ENCODE peak calls at places on chromosomes 5 and 9, in nine cellular contexts. R, Q, P, J, N, X, F, T and E are unnamed samples.

GRCh38 chr5:104412649-104413240 is 850.2 kb upstream of the NUDT12 start:
- DNase-seq in N (no peak), T (peak), F (peak), X (no peak), R (no peak), J (peak), P (no peak), Q (peak), E (peak)

GRCh38 chr9:74391816-74392215 is 105.3 kb upstream of the RORB start:
- DNase-seq in P (no peak), N (no peak), X (no peak), R (no peak), Q (no peak), J (no peak), T (no peak), F (no peak), E (no peak)

GRCh38 chr5:76522103-76522942 is 100.9 kb downstream of the F2RL2 start:
- DNase-seq in Q (no peak), P (no peak), N (no peak), R (no peak), T (no peak), J (no peak), F (no peak), X (no peak), E (no peak)

GRCh38 chr9:15606667-15607472 is 54.0 kb downstream of the CCDC171 start:
- DNase-seq in X (no peak), F (peak), Q (peak), T (no peak), J (peak), N (peak), P (no peak), R (no peak), E (peak)

GRCh38 chr9:81687521-81688261 is 1.7 kb downstream of the TLE1 start:
- DNase-seq in P (peak), J (no peak), X (no peak), R (peak), F (peak), N (peak), T (peak), Q (peak), E (no peak)

GRCh38 chr9:116032683-116033440 is 120.7 kb upstream of the PAPPA start:
- DNase-seq in T (no peak), Q (no peak), R (no peak), P (no peak), X (no peak), N (no peak), J (no peak), F (no peak), E (no peak)

GRCh38 chr5:27911216-27911615 is 872.8 kb upstream of the CDH9 start:
- DNase-seq in X (no peak), N (peak), J (no peak), Q (no peak), P (no peak), T (no peak), F (no peak), R (no peak), E (no peak)

GRCh38 chr5:61822584-61822983 is 483.4 kb upstream of the KIF2A start:
- DNase-seq in P (no peak), R (no peak), J (no peak), N (no peak), T (no peak), F (no peak), X (no peak), Q (no peak), E (no peak)

GRCh38 chr5:140800816-140801493 is at the start of gene PCDHA3:
- DNase-seq in Q (peak), X (no peak), N (no peak), T (no peak), P (no peak), R (no peak), J (no peak), F (no peak), E (peak)

GRCh38 chr5:155459889-155460500 is 446.4 kb downstream of the KIF4B start:
- DNase-seq in R (no peak), P (no peak), Q (no peak), J (no peak), N (no peak), F (no peak), T (no peak), X (no peak), E (no peak)

GRCh38 chr9:96317335-96317980 is 15.5 kb upstream of the HSD17B3 start:
- DNase-seq in F (peak), J (peak), N (peak), T (peak), Q (peak), X (no peak), R (peak), P (peak), E (peak)

GRCh38 chr5:56814361-56814962 is 887 bp upstream of the MAP3K1 start:
- DNase-seq in J (no peak), Q (peak), R (peak), N (no peak), X (no peak), F (no peak), P (peak), T (peak), E (no peak)

GRCh38 chr5:131482556-131483088 is 152.4 kb downstream of the RAPGEF6 start:
- DNase-seq in X (no peak), F (no peak), N (no peak), P (no peak), T (no peak), J (no peak), R (no peak), Q (no peak), E (no peak)

GRCh38 chr5:144150996-144151395 is 19.5 kb downstream of the YIPF5 start:
- DNase-seq in P (no peak), X (no peak), T (no peak), R (no peak), Q (no peak), N (no peak), J (peak), F (no peak), E (no peak)

GRCh38 chr9:88586452-88586851 is 51.5 kb downstream of the NXNL2 start:
- DNase-seq in T (no peak), J (peak), R (no peak), P (no peak), Q (no peak), F (no peak), N (no peak), X (no peak), E (no peak)

GRCh38 chr5:93583799-93584530 is 943 bp downstream of the NR2F1 start:
- DNase-seq in T (peak), F (peak), X (no peak), R (no peak), Q (peak), J (no peak), N (peak), P (no peak), E (no peak)

GRCh38 chr5:144460608-144461007 is 289.9 kb downstream of the KCTD16 start:
- DNase-seq in R (no peak), Q (no peak), F (no peak), X (no peak), N (no peak), J (no peak), P (no peak), T (no peak), E (no peak)

GRCh38 chr5:108727154-108727638 is 20.5 kb upstream of the FER start:
- DNase-seq in N (no peak), P (no peak), R (no peak), T (no peak), X (no peak), F (peak), Q (no peak), J (no peak), E (peak)